ENCODE peak calls at places on chromosome 2, in nine cellular contexts. J is body of pancreas, O is AG09309, B is fibroblast of lung, X is cardiac muscle cell, T is right lobe of liver, G is brain microvascular endothelial cell, V is endodermal cell, Z is Caco-2. N is an unnamed sample.

GRCh38 chr2:64455031-64455332 is 1.0 kb downstream of the LGALSL start:
- DNase-seq in J (no peak), O (no peak), B (no peak), X (no peak), T (no peak), G (no peak), V (no peak), Z (no peak), N (no peak)

GRCh38 chr2:57758686-57759085 is 287.9 kb upstream of the VRK2 start:
- DNase-seq in J (no peak), O (no peak), B (no peak), X (no peak), T (no peak), G (no peak), V (no peak), Z (no peak), N (no peak)

GRCh38 chr2:224957540-224958465 is 84.5 kb downstream of the DOCK10 start:
- DNase-seq in J (no peak), O (no peak), B (no peak), X (no peak), T (no peak), G (no peak), V (no peak), Z (no peak), N (no peak)

GRCh38 chr2:124316875-124317605 is 292.0 kb downstream of the CNTNAP5 start:
- DNase-seq in J (no peak), O (no peak), B (peak), X (no peak), T (no peak), G (no peak), V (no peak), Z (no peak), N (no peak)

GRCh38 chr2:7031424-7032245 is 114.4 kb downstream of the RNF144A start:
- DNase-seq in J (peak), O (no peak), B (no peak), X (no peak), T (peak), G (peak), V (no peak), Z (peak), N (peak)

GRCh38 chr2:79640001-79640400 is 127.2 kb downstream of the CTNNA2 start:
- DNase-seq in J (no peak), O (no peak), B (no peak), X (no peak), T (no peak), G (no peak), V (no peak), Z (no peak), N (no peak)

GRCh38 chr2:105926960-105927678 is 182.4 kb downstream of the NCK2 start:
- DNase-seq in J (peak), O (no peak), B (no peak), X (no peak), T (no peak), G (no peak), V (no peak), Z (no peak), N (no peak)

GRCh38 chr2:216216951-216217903 is 108.1 kb downstream of the XRCC5 start:
- DNase-seq in J (no peak), O (no peak), B (peak), X (no peak), T (no peak), G (peak), V (no peak), Z (no peak), N (peak)

GRCh38 chr2:108910541-108911396 is 78.3 kb downstream of the EDAR start:
- DNase-seq in J (no peak), O (no peak), B (no peak), X (no peak), T (no peak), G (no peak), V (peak), Z (no peak), N (no peak)

GRCh38 chr2:8456149-8457091 is 225.4 kb upstream of the ID2 start:
- DNase-seq in J (no peak), O (no peak), B (no peak), X (no peak), T (no peak), G (no peak), V (no peak), Z (no peak), N (no peak)

GRCh38 chr2:10588911-10589310 is 100.9 kb downstream of the NOL10 start:
- DNase-seq in J (no peak), O (no peak), B (no peak), X (no peak), T (no peak), G (no peak), V (no peak), Z (no peak), N (no peak)

GRCh38 chr2:185335879-185336278 is 402.7 kb upstream of the FSIP2 start:
- DNase-seq in J (no peak), O (no peak), B (no peak), X (no peak), T (no peak), G (no peak), V (no peak), Z (no peak), N (no peak)

GRCh38 chr2:39696072-39696471 is 30.4 kb downstream of the TMEM178A start:
- DNase-seq in J (no peak), O (peak), B (peak), X (peak), T (no peak), G (peak), V (no peak), Z (no peak), N (peak)

GRCh38 chr2:28707592-28707991 is 44.0 kb upstream of the PPP1CB start:
- DNase-seq in J (no peak), O (no peak), B (no peak), X (no peak), T (no peak), G (no peak), V (no peak), Z (no peak), N (no peak)

GRCh38 chr2:122139739-122140138 is 384.3 kb downstream of the TSN start:
- DNase-seq in J (no peak), O (no peak), B (no peak), X (no peak), T (no peak), G (no peak), V (no peak), Z (no peak), N (no peak)

GRCh38 chr2:136008205-136008865 is 22.9 kb upstream of the DARS1 start:
- DNase-seq in J (no peak), O (no peak), B (no peak), X (no peak), T (peak), G (no peak), V (no peak), Z (no peak), N (no peak)

GRCh38 chr2:176935543-176936102 is 277.0 kb upstream of the HNRNPA3 start:
- DNase-seq in J (no peak), O (no peak), B (no peak), X (no peak), T (no peak), G (no peak), V (no peak), Z (no peak), N (no peak)

GRCh38 chr2:209323738-209324137 is 100.1 kb upstream of the MAP2 start:
- DNase-seq in J (no peak), O (no peak), B (no peak), X (no peak), T (no peak), G (no peak), V (no peak), Z (no peak), N (no peak)

GRCh38 chr2:72694715-72695496 is 130.9 kb downstream of the EXOC6B start:
- DNase-seq in J (peak), O (peak), B (peak), X (peak), T (peak), G (peak), V (peak), Z (peak), N (peak)

GRCh38 chr2:46849741-46850474 is 65.7 kb downstream of the MCFD2 start:
- DNase-seq in J (no peak), O (no peak), B (peak), X (peak), T (no peak), G (peak), V (no peak), Z (no peak), N (no peak)
- H3K4me3 ChIP-seq in J (no peak), O (no peak), B (no peak), X (no peak), T (no peak), G (no peak), V (no peak), Z (no peak), N (no peak)

DNA sequence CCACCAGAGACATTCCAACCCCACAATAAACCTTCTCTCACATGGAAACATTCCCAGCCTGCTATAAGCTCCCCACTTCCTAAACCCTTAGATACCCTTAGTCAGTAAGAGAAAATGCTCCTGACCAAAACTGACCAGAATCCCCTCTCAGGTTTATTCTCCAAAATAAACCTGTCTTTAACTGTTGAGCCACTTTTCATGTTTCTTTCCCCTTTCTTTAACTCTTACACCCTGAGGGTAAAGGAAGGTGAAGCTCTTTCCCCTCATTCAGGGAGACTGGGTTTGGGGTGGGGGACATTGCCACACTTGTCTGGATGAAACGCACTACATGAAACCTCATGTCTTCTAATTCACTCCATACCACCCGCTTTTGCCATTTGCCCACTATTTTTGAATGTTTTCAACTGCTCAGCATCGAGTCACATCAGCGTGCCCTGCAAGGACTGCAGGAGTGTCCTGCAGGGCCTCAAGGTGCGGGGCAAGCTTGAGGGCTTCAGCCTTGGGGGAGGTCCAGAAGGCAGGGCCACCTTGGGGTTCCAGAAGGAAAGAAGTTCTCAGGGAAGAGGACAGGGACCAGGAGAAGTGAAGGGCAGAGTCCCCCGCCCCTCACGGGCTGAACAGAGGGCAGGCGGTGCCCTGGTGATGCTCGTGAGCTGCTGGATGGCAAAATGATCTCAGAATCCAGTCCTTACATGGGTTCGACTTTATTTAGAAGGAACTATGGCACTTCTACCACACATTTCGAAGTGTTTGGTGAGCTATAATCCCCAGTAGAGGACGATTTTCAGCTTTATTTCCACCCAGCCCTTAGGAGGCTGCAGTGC is 4.2 kb upstream of the SP140L start:
- DNase-seq in J (no peak), O (no peak), B (no peak), X (no peak), T (no peak), G (no peak), V (no peak), Z (no peak), N (no peak)
- TF ChIP-seq CTCF in J (no peak), O (no peak), B (no peak), X (no peak), T (no peak), G (no peak), V (peak), Z (no peak), N (no peak)

GRCh38 chr2:164868563-164869419 is 27.2 kb upstream of the COBLL1 start:
- DNase-seq in J (no peak), O (no peak), B (no peak), X (no peak), T (no peak), G (no peak), V (no peak), Z (no peak), N (no peak)
- H3K4me3 ChIP-seq in J (no peak), O (no peak), B (no peak), X (no peak), T (no peak), G (no peak), V (no peak), Z (no peak), N (no peak)

GRCh38 chr2:200578778-200579177 is 7.0 kb upstream of the AOX1 start:
- DNase-seq in J (no peak), O (no peak), B (peak), X (no peak), T (no peak), G (peak), V (peak), Z (peak), N (peak)
- TF ChIP-seq CTCF in J (peak), O (peak), B (peak), X (peak), T (peak), G (peak), V (peak), Z (peak), N (peak)

GRCh38 chr2:165471349-165471975 is 2.0 kb downstream of the CSRNP3 start:
- DNase-seq in J (no peak), O (peak), B (no peak), X (peak), T (no peak), G (no peak), V (no peak), Z (no peak), N (no peak)

GRCh38 chr2:165470351-165470750 is 853 bp downstream of the CSRNP3 start:
- DNase-seq in J (no peak), O (no peak), B (no peak), X (no peak), T (no peak), G (no peak), V (no peak), Z (no peak), N (no peak)

GRCh38 chr2:165474621-165475269 is 5.2 kb downstream of the CSRNP3 start:
- DNase-seq in J (no peak), O (no peak), B (no peak), X (peak), T (no peak), G (no peak), V (no peak), Z (no peak), N (no peak)

DNA sequence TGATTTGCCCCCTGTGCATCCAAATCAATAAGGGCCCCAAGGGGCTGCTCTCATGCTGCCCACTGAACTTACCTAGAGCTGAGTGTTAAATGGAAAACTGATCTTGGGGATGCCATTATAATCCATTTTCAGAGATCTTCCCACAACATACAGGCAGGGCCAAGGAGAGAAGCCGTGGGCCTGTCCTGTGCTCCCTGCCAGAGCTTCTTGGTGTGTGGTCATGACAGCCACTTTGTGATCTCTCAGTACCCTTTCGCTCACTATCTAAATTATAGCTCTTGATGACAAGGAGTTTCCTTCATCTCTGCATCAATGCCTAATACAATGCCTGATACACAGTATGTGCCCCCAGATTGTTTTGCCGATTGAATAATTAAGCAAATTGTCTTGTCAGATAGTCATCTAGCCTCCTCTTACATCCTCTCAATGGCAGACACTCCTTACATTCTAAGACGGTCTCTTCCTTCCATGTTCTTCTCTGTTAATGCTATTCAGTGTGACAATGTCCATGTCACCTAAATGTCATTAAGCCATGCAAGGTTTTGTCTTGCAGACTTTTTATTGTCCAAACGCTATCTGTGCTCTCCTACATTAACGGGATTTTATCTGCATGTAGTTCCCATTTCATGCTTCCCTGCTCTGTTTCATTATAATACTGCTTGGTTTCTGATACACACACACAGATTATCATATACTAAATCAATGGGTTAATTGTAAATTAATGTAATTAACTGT is 5.9 kb downstream of the CSRNP3 start:
- DNase-seq in J (no peak), O (no peak), B (no peak), X (no peak), T (no peak), G (no peak), V (no peak), Z (no peak), N (no peak)
- H3K4me3 ChIP-seq in J (no peak), O (no peak), B (no peak), X (no peak), T (no peak), G (no peak), V (no peak), Z (no peak), N (no peak)

DNA sequence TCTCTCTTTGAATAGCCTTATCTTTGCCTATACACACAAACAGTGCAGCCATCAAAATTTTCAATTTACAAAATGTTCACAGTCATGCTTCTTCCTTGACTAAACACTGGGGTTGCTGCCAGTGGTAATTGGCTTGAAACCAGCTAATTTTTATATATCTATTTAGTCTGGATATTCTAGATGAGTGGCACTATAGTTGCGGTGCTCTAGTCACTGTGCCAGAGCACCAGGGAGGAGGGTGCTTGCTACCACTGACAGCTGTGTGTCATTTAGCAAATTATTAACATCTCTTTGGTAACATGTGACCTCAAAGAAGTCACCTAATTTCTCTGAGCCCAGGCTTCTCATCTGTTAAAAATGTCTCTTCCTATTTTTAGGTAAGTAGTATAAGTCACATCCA is 130.4 kb downstream of the MEIS1 start:
- DNase-seq in J (no peak), O (no peak), B (peak), X (no peak), T (no peak), G (no peak), V (no peak), Z (no peak), N (no peak)
- TF ChIP-seq CTCF in J (no peak), O (no peak), B (no peak), X (no peak), T (no peak), G (no peak), V (no peak), Z (no peak), N (no peak)

DNA sequence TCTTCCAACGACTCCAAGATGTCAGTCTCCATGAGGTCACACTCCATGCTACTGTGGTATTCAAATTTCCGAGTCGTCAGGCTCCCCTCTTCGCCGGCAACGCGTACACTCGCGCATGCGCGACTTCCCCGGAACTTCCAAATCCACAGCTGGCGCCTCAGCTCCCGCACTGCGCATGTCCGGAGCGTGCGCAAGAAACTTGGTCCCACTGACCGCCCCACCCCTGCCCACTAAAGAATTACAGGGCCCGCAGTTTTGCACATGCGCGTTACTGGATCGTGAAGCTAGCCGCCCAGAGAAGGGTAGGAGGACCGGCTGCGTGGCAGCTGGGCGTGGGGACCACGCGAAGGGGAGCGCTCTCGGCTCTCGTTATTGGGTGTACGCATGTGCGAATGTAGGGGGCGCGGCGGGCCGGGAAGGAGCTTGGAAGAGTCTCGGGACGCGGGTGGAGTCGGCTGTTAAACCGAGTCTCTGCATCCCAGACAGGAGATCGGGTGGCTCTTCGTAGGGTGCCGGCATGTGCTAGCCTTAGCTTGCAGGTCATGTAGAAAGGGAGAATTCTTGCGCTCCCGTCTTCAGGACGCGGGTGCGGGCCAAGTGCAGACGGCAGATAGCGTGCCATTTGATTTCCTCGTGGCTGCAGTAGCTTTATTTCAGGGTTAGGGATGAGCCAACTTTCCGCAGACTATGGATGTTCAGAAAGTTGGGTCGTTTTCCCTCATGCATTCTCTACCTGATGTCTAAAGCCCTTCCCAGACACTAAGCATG is at the start of gene FAM98A:
- DNase-seq in J (peak), O (peak), B (peak), X (peak), T (peak), G (peak), V (peak), Z (peak), N (peak)
- H3K4me3 ChIP-seq in J (peak), O (peak), B (peak), X (peak), T (peak), G (peak), V (peak), Z (peak), N (peak)

GRCh38 chr2:95121495-95122196 is at the start of gene MRPS5:
- DNase-seq in J (peak), O (peak), B (peak), X (peak), T (peak), G (peak), V (peak), Z (peak), N (peak)
- TF ChIP-seq CTCF in J (peak), O (peak), B (no peak), X (peak), T (no peak), G (peak), V (peak), Z (no peak), N (no peak)

GRCh38 chr2:137963535-137964065 is 673 bp upstream of the HNMT start:
- DNase-seq in J (no peak), O (no peak), B (no peak), X (no peak), T (no peak), G (no peak), V (no peak), Z (peak), N (no peak)

GRCh38 chr2:137966043-137966442 is 1.8 kb downstream of the HNMT start:
- DNase-seq in J (no peak), O (no peak), B (no peak), X (no peak), T (no peak), G (no peak), V (no peak), Z (no peak), N (no peak)

GRCh38 chr2:137961602-137962001 is 2.7 kb upstream of the HNMT start:
- DNase-seq in J (no peak), O (no peak), B (no peak), X (no peak), T (no peak), G (no peak), V (no peak), Z (no peak), N (no peak)

GRCh38 chr2:137964859-137965459 is 686 bp downstream of the HNMT start:
- DNase-seq in J (no peak), O (no peak), B (no peak), X (no peak), T (no peak), G (no peak), V (no peak), Z (no peak), N (no peak)

GRCh38 chr2:137964066-137964858 is at the start of gene HNMT:
- DNase-seq in J (peak), O (peak), B (peak), X (peak), T (peak), G (peak), V (peak), Z (peak), N (peak)
- H3K4me3 ChIP-seq in J (peak), O (peak), B (peak), X (peak), T (peak), G (peak), V (peak), Z (peak), N (peak)

DNA sequence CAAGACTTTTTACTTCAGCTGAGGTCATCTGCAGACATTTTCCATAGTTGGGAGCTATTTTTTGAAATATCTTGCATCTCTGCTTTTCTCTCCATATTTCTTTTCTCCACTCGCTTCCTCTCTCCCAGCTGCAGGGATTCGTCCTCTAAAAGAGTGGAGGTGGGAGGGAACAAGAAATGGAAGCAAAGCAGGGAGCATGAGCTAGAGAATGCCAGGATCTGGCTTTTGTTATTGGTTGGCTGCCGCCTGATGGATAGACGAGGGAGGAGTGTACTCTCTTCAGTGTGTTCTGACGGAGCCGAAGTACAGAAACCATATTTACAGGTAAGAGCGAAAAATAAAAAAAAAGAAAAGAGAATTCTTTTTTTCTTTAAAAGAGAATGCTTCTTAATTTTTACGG is at the start of gene CSRNP3:
- DNase-seq in J (peak), O (peak), B (peak), X (peak), T (peak), G (peak), V (peak), Z (peak), N (peak)
- TF ChIP-seq CTCF in J (no peak), O (no peak), B (no peak), X (no peak), T (no peak), G (no peak), V (no peak), Z (no peak), N (no peak)